ENCODE peak calls at places on chromosomes 3 and 15, in four cellular contexts. E is adrenal gland, V is upper lobe of left lung, B is ovary. N is an unnamed sample.

GRCh38 chr15:101676965-101677364 is 24.8 kb upstream of the TM2D3 start:
- DNase-seq in B (no peak), V (no peak), E (no peak), N (no peak)

GRCh38 chr15:44712108-44713005 is 1.0 kb downstream of the B2M start:
- DNase-seq in V (peak; percentile 86), E (peak; percentile 77), B (peak; percentile 67), N (peak; percentile 63)

GRCh38 chr3:185084883-185085282 is 68.0 kb downstream of the C3orf70 start:
- DNase-seq in V (no peak), E (no peak), B (no peak), N (no peak)

GRCh38 chr3:39809181-39809994 is at the start of gene MYRIP:
- DNase-seq in E (peak; percentile 43), B (peak; percentile 77), V (peak; percentile 77), N (peak; percentile 20)

GRCh38 chr3:110318108-110318507 is 753.5 kb upstream of the NECTIN3 start:
- DNase-seq in B (no peak), V (no peak), E (no peak), N (no peak)

GRCh38 chr3:165635791-165636681 is 201.2 kb downstream of the BCHE start:
- DNase-seq in E (no peak), V (no peak), B (no peak), N (no peak)

GRCh38 chr3:78201066-78201465 is 1161.2 kb downstream of the ROBO2 start:
- DNase-seq in B (no peak), E (no peak), V (no peak), N (no peak)

GRCh38 chr15:62483817-62484216 is 318.7 kb upstream of the C2CD4B start:
- DNase-seq in E (no peak), V (no peak), B (peak; percentile 54), N (no peak)

GRCh38 chr15:60854858-60855568 is 374.1 kb downstream of the RORA start:
- DNase-seq in V (no peak), E (no peak), B (no peak), N (no peak)

GRCh38 chr3:39124876-39125836 is 17.7 kb downstream of the TTC21A start:
- DNase-seq in V (peak; percentile 73), B (no peak), E (no peak), N (no peak)

GRCh38 chr15:89628791-89629715 is 26.2 kb downstream of the KIF7 start:
- DNase-seq in B (no peak), E (no peak), V (no peak), N (no peak)

GRCh38 chr3:127097009-127097350 is 96.0 kb upstream of the PRR23E start:
- DNase-seq in V (no peak), E (no peak), B (peak; percentile 21), N (no peak)

GRCh38 chr15:78508272-78508671 is 895 bp downstream of the HYKK start:
- DNase-seq in B (no peak), V (no peak), E (no peak), N (no peak)

GRCh38 chr15:78509726-78510312 is 2.4 kb downstream of the HYKK start:
- DNase-seq in E (no peak), B (no peak), V (no peak), N (no peak)

GRCh38 chr15:78502641-78503040 is 4.7 kb upstream of the HYKK start:
- DNase-seq in B (no peak), V (no peak), E (no peak), N (no peak)

GRCh38 chr15:78507831-78508160 is 419 bp downstream of the HYKK start:
- DNase-seq in V (no peak), E (no peak), B (no peak), N (no peak)

GRCh38 chr15:78506971-78507830 is at the start of gene HYKK:
- DNase-seq in E (peak; percentile 96), V (peak; percentile 94), B (peak; percentile 91), N (peak; percentile 91)
- TF ChIP-seq POLR2A in E (no peak), V (no peak), B (no peak), N (no peak)

GRCh38 chr3:128468285-128468790 is 1.6 kb upstream of the DNAJB8 start:
- DNase-seq in V (no peak), B (no peak), E (no peak), N (no peak)
- H3K27me3 ChIP-seq in V (no peaks in the 10 kb centered on the region), B (no peaks in the 10 kb centered on the region), E (peaks cover 6% of the 10 kb centered on the region), N (no peaks in the 10 kb centered on the region)

DNA sequence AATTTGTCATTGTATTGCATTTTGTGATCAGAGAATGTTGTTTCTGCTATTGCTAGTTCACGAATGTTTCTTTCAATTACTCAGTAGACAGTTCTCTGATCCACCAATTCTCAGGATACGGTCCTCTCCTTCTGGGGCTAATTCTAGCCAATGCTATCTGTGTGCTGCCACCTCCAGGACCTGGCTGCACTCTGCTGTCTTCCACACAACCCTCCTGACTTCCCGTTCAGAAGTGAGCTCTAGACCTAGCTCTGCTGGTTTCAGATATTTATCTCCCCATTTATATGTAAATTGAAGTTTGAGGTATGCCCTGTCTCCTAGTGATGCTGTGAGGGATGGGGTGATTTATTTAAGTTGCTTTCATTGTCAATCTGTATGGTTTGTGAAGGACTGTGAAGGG is 21.7 kb upstream of the UBL7 start:
- DNase-seq in E (no peak), V (no peak), B (no peak), N (no peak)
- TF ChIP-seq CTCF in E (no peak), V (no peak), B (no peak), N (no peak)

GRCh38 chr3:195699860-195700259 is 20.9 kb upstream of the MUC20 start:
- DNase-seq in V (no peak), E (no peak), B (no peak), N (no peak)
- TF ChIP-seq POLR2A in V (no peak), E (no peak), B (no peak), N (no peak)

DNA sequence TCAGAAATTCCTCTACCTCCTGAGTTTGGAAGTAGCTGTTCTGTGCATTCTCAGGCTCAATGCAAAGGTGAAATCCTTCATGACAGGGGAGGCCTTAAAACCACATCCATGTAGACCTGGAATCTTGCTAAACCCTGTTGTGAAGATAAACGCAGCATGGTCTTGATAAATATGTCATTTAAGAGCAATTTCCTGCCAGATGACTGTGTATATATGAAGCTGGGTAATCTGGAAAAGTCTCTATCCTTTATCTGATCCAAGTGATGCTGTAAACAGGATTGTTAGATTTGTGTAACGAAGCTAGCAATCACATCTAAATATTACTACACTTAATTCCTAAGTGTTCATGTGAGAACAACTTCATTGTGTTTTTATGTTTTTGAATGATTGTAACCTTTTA is 9.1 kb downstream of the MCTP2 start:
- DNase-seq in V (no peak), B (no peak), E (no peak), N (no peak)
- H3K27me3 ChIP-seq in V (no peaks in the 10 kb centered on the region), B (no peaks in the 10 kb centered on the region), E (no peaks in the 10 kb centered on the region), N (no peaks in the 10 kb centered on the region)

GRCh38 chr15:73560501-73561117 is 72.6 kb downstream of the NPTN start:
- DNase-seq in V (no peak), B (no peak), E (no peak), N (no peak)
- TF ChIP-seq CTCF in V (no peak), B (no peak), E (peak; percentile 33), N (peak; percentile 47)